ENCODE peak calls at places on chromosomes 13 and 19, in nine cellular contexts. E is glutamatergic neuron, U is RPMI7951, B is HFF-Myc, H is cerebellar cortex, O is posterior cingulate gyrus, I is LHCN-M2, A is NCI-H1436 treated with DMSO at 0.1 percent for 48 hours, W is heart right ventricle. M is an unnamed sample.

GRCh38 chr19:41886761-41887710 is 4.1 kb downstream of the ARHGEF1 start:
- DNase-seq in H (no peak), O (no peak), A (no peak), W (no peak), I (no peak), U (no peak), E (no peak), B (no peak), M (no peak)

GRCh38 chr13:45674908-45675307 is 27.2 kb upstream of the CBY2 start:
- DNase-seq in B (peak; percentile 66), U (peak; percentile 98), W (no peak), H (no peak), O (no peak), E (no peak), I (peak; percentile 70), A (no peak), M (peak; percentile 88)

GRCh38 chr13:57627663-57628062 is 3.9 kb upstream of the PCDH17 start:
- DNase-seq in A (peak; percentile 6), W (no peak), B (no peak), E (no peak), H (peak; percentile 41), U (peak; percentile 7), O (no peak), I (no peak), M (peak; percentile 18)

GRCh38 chr19:51246153-51246552 is 4.7 kb upstream of the SIGLECL1 start:
- DNase-seq in A (no peak), U (peak; percentile 85), I (peak; percentile 26), B (no peak), H (no peak), O (no peak), W (no peak), E (no peak), M (peak; percentile 89)

GRCh38 chr13:40776681-40777165 is 5.7 kb upstream of the MRPS31 start:
- DNase-seq in U (peak; percentile 70), O (no peak), W (no peak), B (no peak), A (no peak), E (no peak), I (no peak), H (no peak), M (peak; percentile 29)

GRCh38 chr13:21048901-21049655 is 12.3 kb downstream of the LATS2 start:
- DNase-seq in I (no peak), B (no peak), U (no peak), H (no peak), A (no peak), O (no peak), W (no peak), E (no peak), M (no peak)

GRCh38 chr13:33997574-33997973 is 179.6 kb downstream of the RFC3 start:
- DNase-seq in B (no peak), W (no peak), A (no peak), E (no peak), I (no peak), O (no peak), U (no peak), H (no peak), M (no peak)

GRCh38 chr19:45161715-45162463 is 1.1 kb upstream of the NKPD1 start:
- DNase-seq in W (peak; percentile 22), O (no peak), H (no peak), I (no peak), A (no peak), B (no peak), U (no peak), E (peak; percentile 82), M (no peak)

GRCh38 chr13:105587786-105588185 is 947.7 kb downstream of the EFNB2 start:
- DNase-seq in E (no peak), I (no peak), H (no peak), O (no peak), B (no peak), W (no peak), U (peak; percentile 88), A (no peak), M (peak; percentile 14)

GRCh38 chr13:86087241-86087640 is 288.0 kb upstream of the SLITRK6 start:
- DNase-seq in A (no peak), B (no peak), O (no peak), E (no peak), I (no peak), H (no peak), W (no peak), U (no peak), M (no peak)

GRCh38 chr19:49058592-49058991 is 1.0 kb upstream of the CGB7 start:
- DNase-seq in O (no peak), A (no peak), I (no peak), B (no peak), W (no peak), U (no peak), E (no peak), H (no peak), M (no peak)

GRCh38 chr19:4556574-4557185 is 2.8 kb downstream of the SEMA6B start:
- DNase-seq in E (peak; percentile 58), W (no peak), B (no peak), U (peak; percentile 36), O (no peak), A (no peak), I (peak; percentile 23), H (no peak), M (no peak)

GRCh38 chr19:6551607-6552450 is 21.0 kb downstream of the TNFSF9 start:
- DNase-seq in W (no peak), I (no peak), U (no peak), E (peak; percentile 69), A (no peak), B (no peak), O (no peak), H (peak; percentile 40), M (no peak)

GRCh38 chr19:27971071-27971470 is 1241.9 kb downstream of the UQCRFS1 start:
- DNase-seq in U (peak; percentile 11), H (peak; percentile 67), A (no peak), O (no peak), B (no peak), E (no peak), I (peak; percentile 59), W (no peak), M (no peak)

GRCh38 chr19:56765107-56765506 is 75.4 kb downstream of the PEG3 start:
- DNase-seq in U (peak; percentile 61), I (no peak), E (peak; percentile 79), B (no peak), W (peak; percentile 68), H (peak; percentile 76), A (no peak), O (peak; percentile 77), M (peak; percentile 53)

GRCh38 chr13:51793570-51794273 is 10.2 kb downstream of the DHRS12 start:
- DNase-seq in B (peak; percentile 42), A (no peak), O (no peak), I (peak; percentile 78), W (no peak), H (no peak), U (peak; percentile 79), E (no peak), M (peak; percentile 13)

GRCh38 chr13:98313938-98314292 is 136.8 kb upstream of the RNF113B start:
- DNase-seq in I (no peak), B (no peak), O (no peak), E (no peak), U (no peak), W (no peak), A (no peak), H (no peak), M (no peak)

GRCh38 chr19:50322931-50323781 is 6.0 kb downstream of the KCNC3 start:
- DNase-seq in B (no peak), E (no peak), W (no peak), H (no peak), O (no peak), U (no peak), I (no peak), A (no peak), M (no peak)

GRCh38 chr13:112887557-112887991 is 81.4 kb upstream of the MCF2L start:
- DNase-seq in A (no peak), I (no peak), B (no peak), H (no peak), O (no peak), E (no peak), U (no peak), W (no peak), M (no peak)

GRCh38 chr19:44303976-44304568 is 753 bp downstream of the ZNF235 start:
- DNase-seq in B (peak; percentile 17), W (no peak), I (peak; percentile 42), H (peak; percentile 22), A (no peak), O (no peak), U (peak; percentile 58), E (no peak), M (no peak)

GRCh38 chr19:46296722-46297431 is at the start of gene HIF3A:
- DNase-seq in U (no peak), I (no peak), H (no peak), A (no peak), B (no peak), E (peak; percentile 87), W (peak; percentile 62), O (peak; percentile 30), M (no peak)

GRCh38 chr19:43741075-43741840 is 13.5 kb downstream of the SMG9 start:
- DNase-seq in W (peak; percentile 19), A (no peak), B (no peak), I (no peak), H (no peak), E (no peak), U (no peak), O (no peak), M (no peak)

M was measured in H4.